ENCODE peak calls at places on chromosomes 2 and 18, in ten cellular contexts. J is IMR-90; C is posterior cingulate gyrus; P is T-helper 17 cell; L is effector memory CD8-positive, alpha-beta T cell; H is stimulated activated CD4-positive, alpha-beta T cell treated with anti-CD3 and anti-CD28 coated beads, Interleukin-1b, Interleukin-23, amount 100 ng/mL, for 1 hour; M is T-helper 2 cell; Q is breast epithelium; O is NCI-H1694 treated with DMSO at 0.1 percent for 48 hours; Y is SHP77. X is an unnamed sample.

GRCh38 chr2:120694034-120694433 is 41.6 kb upstream of the GLI2 start:
- DNase-seq in J (no peak), C (no peak), P (no peak), L (no peak), H (no peak), M (no peak), Q (no peak), O (no peak), Y (no peak), X (no peak)

GRCh38 chr2:133417410-133417809 is 150.9 kb downstream of the NCKAP5 start:
- DNase-seq in J (no peak), C (no peak), P (no peak), L (no peak), H (no peak), M (no peak), Q (no peak), O (no peak), Y (no peak), X (no peak)

GRCh38 chr18:64337018-64337417 is 188.1 kb upstream of the LINC00305 start:
- DNase-seq in J (no peak), C (no peak), P (no peak), L (no peak), H (no peak), M (no peak), Q (no peak), O (no peak), Y (no peak), X (no peak)

GRCh38 chr18:31659574-31660149 is 24.7 kb downstream of the B4GALT6 start:
- DNase-seq in J (no peak), C (no peak), P (no peak), L (no peak), H (no peak), M (no peak), Q (no peak), O (no peak), Y (no peak), X (no peak)

GRCh38 chr18:45576906-45577305 is 38.4 kb upstream of the SLC14A2 start:
- DNase-seq in J (no peak), C (no peak), P (no peak), L (no peak), H (no peak), M (no peak), Q (no peak), O (no peak), Y (no peak), X (no peak)

GRCh38 chr2:75424936-75425619 is 135.7 kb downstream of the EVA1A start:
- DNase-seq in J (peak; percentile 18), C (no peak), P (no peak), L (no peak), H (no peak), M (no peak), Q (no peak), O (no peak), Y (no peak), X (no peak)

GRCh38 chr18:66867653-66868052 is 263.8 kb upstream of the CDH19 start:
- DNase-seq in J (no peak), C (no peak), P (no peak), L (no peak), H (no peak), M (peak; percentile 45), Q (no peak), O (no peak), Y (no peak), X (no peak)

GRCh38 chr2:101037161-101037755 is 35.2 kb downstream of the RPL31 start:
- DNase-seq in J (no peak), C (no peak), P (no peak), L (no peak), H (no peak), M (no peak), Q (no peak), O (no peak), Y (no peak), X (no peak)

GRCh38 chr18:49915352-49915751 is 102.0 kb upstream of the ACAA2 start:
- DNase-seq in J (no peak), C (no peak), P (no peak), L (no peak), H (no peak), M (no peak), Q (no peak), O (no peak), Y (no peak), X (no peak)

GRCh38 chr18:76765649-76766048 is 56.7 kb upstream of the ZNF236 start:
- DNase-seq in J (no peak), C (no peak), P (no peak), L (no peak), H (no peak), M (no peak), Q (no peak), O (no peak), Y (no peak), X (no peak)

GRCh38 chr2:70546885-70547284 is 6.7 kb downstream of the TGFA start:
- DNase-seq in J (no peak), C (no peak), P (no peak), L (no peak), H (no peak), M (no peak), Q (no peak), O (no peak), Y (no peak), X (no peak)

GRCh38 chr18:12580630-12581342 is 77.1 kb downstream of the SPIRE1 start:
- DNase-seq in J (no peak), C (no peak), P (no peak), L (no peak), H (no peak), M (no peak), Q (no peak), O (no peak), Y (no peak), X (no peak)

GRCh38 chr2:54809814-54810213 is 86.4 kb downstream of the EML6 start:
- DNase-seq in J (peak; percentile 58), C (no peak), P (no peak), L (no peak), H (no peak), M (no peak), Q (no peak), O (no peak), Y (peak; percentile 38), X (no peak)

GRCh38 chr18:26301681-26302080 is 75.4 kb downstream of the TAF4B start:
- DNase-seq in J (no peak), C (no peak), P (no peak), L (no peak), H (no peak), M (no peak), Q (no peak), O (no peak), Y (no peak), X (no peak)

GRCh38 chr2:233400961-233401360 is 46.7 kb downstream of the DGKD start:
- DNase-seq in J (no peak), C (no peak), P (no peak), L (no peak), H (no peak), M (no peak), Q (no peak), O (no peak), Y (no peak), X (no peak)

GRCh38 chr2:88190808-88191721 is 20.9 kb downstream of the THNSL2 start:
- DNase-seq in J (peak; percentile 23), C (no peak), P (no peak), L (no peak), H (no peak), M (peak; percentile 20), Q (no peak), O (no peak), Y (no peak), X (no peak)

GRCh38 chr2:150011336-150011735 is 423.8 kb upstream of the MMADHC start:
- DNase-seq in J (peak; percentile 58), C (no peak), P (no peak), L (no peak), H (no peak), M (no peak), Q (no peak), O (no peak), Y (no peak), X (no peak)

GRCh38 chr18:78021196-78021595 is 771.5 kb downstream of the GALR1 start:
- DNase-seq in J (no peak), C (no peak), P (no peak), L (no peak), H (no peak), M (no peak), Q (no peak), O (no peak), Y (no peak), X (no peak)

GRCh38 chr2:173232956-173233744 is 121.5 kb upstream of the CDCA7 start:
- DNase-seq in J (peak; percentile 26), C (no peak), P (no peak), L (no peak), H (no peak), M (peak; percentile 76), Q (no peak), O (no peak), Y (no peak), X (no peak)

GRCh38 chr2:9071032-9071431 is 67.5 kb upstream of the MBOAT2 start:
- DNase-seq in J (peak; percentile 89), C (no peak), P (no peak), L (no peak), H (no peak), M (no peak), Q (no peak), O (no peak), Y (peak; percentile 41), X (no peak)

GRCh38 chr2:143489135-143489534 is 359.9 kb downstream of the ARHGAP15 start:
- DNase-seq in J (peak; percentile 93), C (no peak), P (no peak), L (no peak), H (no peak), M (no peak), Q (no peak), O (no peak), Y (no peak), X (no peak)

GRCh38 chr2:176281267-176281666 is 12.0 kb downstream of the MTX2 start:
- DNase-seq in J (peak; percentile 61), C (no peak), P (no peak), L (no peak), H (no peak), M (no peak), Q (no peak), O (no peak), Y (no peak), X (no peak)

GRCh38 chr18:40852406-40852805 is 1102.6 kb upstream of the PIK3C3 start:
- DNase-seq in J (no peak), C (no peak), P (no peak), L (no peak), H (no peak), M (no peak), Q (no peak), O (no peak), Y (no peak), X (no peak)

GRCh38 chr2:43276962-43277383 is 50.6 kb upstream of the ZFP36L2 start:
- DNase-seq in J (no peak), C (no peak), P (no peak), L (no peak), H (no peak), M (no peak), Q (peak; percentile 64), O (no peak), Y (peak; percentile 37), X (no peak)

GRCh38 chr2:238634701-238635402 is 208.1 kb downstream of the ASB1 start:
- DNase-seq in J (no peak), C (no peak), P (no peak), L (no peak), H (no peak), M (no peak), Q (no peak), O (no peak), Y (no peak), X (no peak)

GRCh38 chr2:27737676-27738348 is 33.7 kb upstream of the MRPL33 start:
- DNase-seq in J (peak; percentile 84), C (peak; percentile 48), P (no peak), L (no peak), H (no peak), M (no peak), Q (no peak), O (no peak), Y (no peak), X (no peak)

GRCh38 chr2:138356178-138356577 is 145.4 kb upstream of the SPOPL start:
- DNase-seq in J (peak; percentile 29), C (no peak), P (no peak), L (no peak), H (no peak), M (no peak), Q (no peak), O (no peak), Y (no peak), X (no peak)

GRCh38 chr2:232876978-232877441 is 6.9 kb downstream of the SNORC start:
- DNase-seq in J (no peak), C (no peak), P (no peak), L (no peak), H (no peak), M (no peak), Q (peak; percentile 35), O (no peak), Y (no peak), X (no peak)

X was measured in memory B cell.